ENCODE peak calls at places on chromosomes 7 and 10, in eight cellular contexts. D, E, I, V, U, B, W and N are unnamed samples.

GRCh38 chr10:96289218-96289910 is 14.9 kb upstream of the DNTT start:
- DNase-seq in B (no peak), W (no peak), I (no peak), V (no peak), E (no peak), U (no peak), D (no peak), N (no peak)

GRCh38 chr10:98119891-98120290 is 14.6 kb upstream of the R3HCC1L start:
- DNase-seq in V (no peak), E (no peak), W (no peak), B (no peak), D (no peak), U (no peak), I (no peak), N (no peak)

GRCh38 chr7:5625938-5626337 is 155.5 kb downstream of the RNF216 start:
- DNase-seq in E (no peak), W (no peak), U (no peak), D (no peak), B (peak; percentile 3), V (peak; percentile 70), I (no peak), N (peak; percentile 62)

GRCh38 chr7:127678330-127678729 is 26.3 kb downstream of the SND1 start:
- DNase-seq in B (no peak), U (no peak), W (no peak), D (no peak), I (no peak), E (no peak), V (no peak), N (no peak)

GRCh38 chr7:50673096-50673495 is 107.9 kb upstream of the DDC start:
- DNase-seq in E (no peak), U (no peak), V (no peak), D (no peak), I (no peak), W (no peak), B (no peak), N (no peak)

GRCh38 chr10:784377-784758 is 94.9 kb upstream of the DIP2C start:
- DNase-seq in V (peak; percentile 5), D (no peak), B (peak; percentile 16), U (peak; percentile 60), W (peak; percentile 31), E (no peak), I (peak; percentile 46), N (no peak)

GRCh38 chr10:28838908-28839307 is 161.6 kb downstream of the BAMBI start:
- DNase-seq in B (peak; percentile 4), D (no peak), E (no peak), V (no peak), U (no peak), W (no peak), I (no peak), N (peak; percentile 55)

GRCh38 chr10:61844116-61844515 is 57.4 kb upstream of the ARID5B start:
- DNase-seq in B (no peak), D (no peak), E (no peak), W (no peak), I (no peak), V (no peak), U (no peak), N (no peak)

GRCh38 chr7:112422842-112423496 is 27.3 kb upstream of the IFRD1 start:
- DNase-seq in B (peak; percentile 63), V (peak; percentile 91), I (peak; percentile 75), D (no peak), W (peak; percentile 92), U (no peak), E (peak; percentile 82), N (peak; percentile 97)

GRCh38 chr10:103145860-103146466 is 47.1 kb downstream of the NT5C2 start:
- DNase-seq in E (peak; percentile 72), B (peak; percentile 51), D (no peak), V (peak; percentile 87), I (no peak), W (peak; percentile 82), U (no peak), N (peak; percentile 94)

GRCh38 chr7:5523052-5523711 is 99.5 kb upstream of the TNRC18 start:
- DNase-seq in E (no peak), B (no peak), D (no peak), U (no peak), I (no peak), V (peak; percentile 50), W (no peak), N (peak; percentile 68)

GRCh38 chr7:25034136-25034535 is 54.2 kb upstream of the OSBPL3 start:
- DNase-seq in I (no peak), B (no peak), E (no peak), U (no peak), V (no peak), D (no peak), W (no peak), N (no peak)

GRCh38 chr7:25031007-25031406 is 51.0 kb upstream of the OSBPL3 start:
- DNase-seq in U (no peak), I (no peak), D (no peak), E (no peak), B (no peak), W (no peak), V (no peak), N (no peak)

GRCh38 chr7:25032774-25033743 is 53.1 kb upstream of the OSBPL3 start:
- DNase-seq in V (peak; percentile 16), U (no peak), W (no peak), D (no peak), I (no peak), B (no peak), E (no peak), N (no peak)

GRCh38 chr7:25029075-25029474 is 49.1 kb upstream of the OSBPL3 start:
- DNase-seq in I (no peak), B (no peak), E (no peak), V (no peak), W (no peak), D (no peak), U (no peak), N (no peak)

GRCh38 chr7:25031432-25031831 is 51.5 kb upstream of the OSBPL3 start:
- DNase-seq in I (peak; percentile 15), U (no peak), E (no peak), V (no peak), W (no peak), D (no peak), B (no peak), N (no peak)
- TF ChIP-seq CTCF in I (no peak), U (no peak), E (no peak), V (peak; percentile 2), W (no peak), D (no peak), B (no peak), N (no peak)

DNA sequence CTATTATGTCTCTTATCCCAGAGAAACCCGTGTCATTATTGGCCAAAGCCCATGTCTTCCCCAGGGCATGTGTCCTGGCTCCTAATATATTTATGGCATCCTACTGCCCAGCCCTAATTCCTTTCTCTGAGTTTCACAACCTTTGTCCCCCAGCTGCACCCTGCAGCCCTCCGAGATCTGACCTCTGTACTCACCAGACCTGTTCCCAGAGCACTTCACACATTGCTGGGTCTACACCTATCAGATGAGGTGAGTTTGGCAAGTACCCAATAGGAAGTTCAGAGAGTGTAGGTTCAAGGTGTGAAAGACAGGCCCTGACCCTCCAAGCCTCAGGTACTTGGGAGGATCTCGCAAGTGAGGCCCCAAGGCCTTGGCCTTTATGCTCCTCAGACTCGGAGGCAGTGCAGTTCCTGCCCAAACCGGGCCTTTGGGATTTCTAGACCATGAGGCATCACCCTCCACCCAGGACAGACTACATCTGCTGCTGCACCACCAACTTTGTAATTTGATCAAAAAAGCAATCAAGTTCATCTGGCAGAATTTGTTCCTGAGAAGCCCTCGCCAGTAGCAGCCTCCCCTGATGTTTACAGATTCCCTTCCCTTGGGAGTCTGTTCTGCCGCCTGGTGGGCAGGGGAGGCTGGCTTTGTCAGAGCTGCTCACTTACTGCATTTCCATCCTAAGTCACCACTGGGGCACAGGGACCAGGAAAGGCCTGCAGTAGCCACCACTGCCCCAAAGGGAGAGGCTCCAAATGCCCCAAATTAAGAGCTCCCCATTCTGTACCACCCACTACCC is 2.2 kb downstream of the CAMK2G start:
- DNase-seq in U (no peak), B (no peak), D (no peak), I (no peak), E (no peak), V (peak; percentile 59), W (no peak), N (no peak)
- TF ChIP-seq CTCF in U (no peak), B (no peak), D (no peak), I (no peak), E (no peak), V (peak; percentile 53), W (peak; percentile 12), N (peak; percentile 31)

GRCh38 chr10:93074137-93074596 is 474 bp downstream of the CYP26A1 start:
- DNase-seq in U (no peak), V (no peak), I (peak; percentile 65), W (no peak), B (no peak), D (no peak), E (no peak), N (no peak)
- TF ChIP-seq CTCF in U (peak; percentile 34), V (no peak), I (no peak), W (no peak), B (peak; percentile 29), D (no peak), E (no peak), N (no peak)

GRCh38 chr7:66800591-66800990 is 60.1 kb downstream of the RABGEF1 start:
- DNase-seq in V (no peak), E (no peak), U (no peak), I (no peak), D (no peak), B (no peak), W (no peak), N (no peak)

GRCh38 chr7:66807736-66808135 is 67.2 kb downstream of the RABGEF1 start:
- DNase-seq in E (no peak), U (no peak), I (no peak), D (no peak), V (no peak), B (no peak), W (no peak), N (no peak)

DNA sequence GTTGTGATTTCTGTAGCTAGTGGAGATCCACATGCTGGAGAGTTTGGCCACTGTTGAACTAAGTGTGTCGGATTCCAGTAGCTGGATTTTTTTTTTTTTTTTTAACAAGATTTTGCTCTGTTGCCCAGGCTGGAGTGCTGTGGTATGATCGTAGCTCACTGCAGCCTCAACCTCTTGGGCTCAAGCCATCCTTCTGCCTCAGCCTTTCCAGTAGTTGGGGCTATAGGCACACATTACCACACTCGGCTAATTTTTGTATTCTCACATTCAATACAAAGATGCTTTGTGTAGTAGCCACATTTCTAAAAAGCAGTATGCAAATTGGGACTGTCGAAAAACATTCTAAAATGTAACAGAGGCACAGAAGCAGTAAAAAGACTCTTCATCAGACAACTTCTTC is 63.5 kb downstream of the RABGEF1 start:
- DNase-seq in W (no peak), U (no peak), D (no peak), E (no peak), V (peak; percentile 45), I (no peak), B (no peak), N (peak; percentile 13)
- TF ChIP-seq CTCF in W (no peak), U (no peak), D (no peak), E (no peak), V (no peak), I (no peak), B (no peak), N (no peak)